ENCODE peak calls at places on chromosomes 5 and 9, in seven cellular contexts. One of them, this sample, is unnamed.

GRCh38 chr9:126957687-126958053 is 43.1 kb downstream of the RALGPS1 start:
- DNase-seq in neural progenitor cell: no peak
- DNase-seq in GM23248: peak; percentile 59
- DNase-seq in PC-3: peak; percentile 39
- DNase-seq in HCT116: peak; percentile 18
- DNase-seq in MM.1S: no peak
- DNase-seq in hepatocyte: no peak
- DNase-seq in this sample: no peak

GRCh38 chr5:172981931-172982330 is 1.6 kb upstream of the ATP6V0E1 start:
- DNase-seq in neural progenitor cell: no peak
- DNase-seq in GM23248: no peak
- DNase-seq in PC-3: no peak
- DNase-seq in HCT116: no peak
- DNase-seq in MM.1S: no peak
- DNase-seq in hepatocyte: no peak
- DNase-seq in this sample: no peak

GRCh38 chr5:137648361-137648760 is 87.5 kb downstream of the KLHL3 start:
- DNase-seq in neural progenitor cell: no peak
- DNase-seq in GM23248: no peak
- DNase-seq in PC-3: no peak
- DNase-seq in HCT116: no peak
- DNase-seq in MM.1S: no peak
- DNase-seq in hepatocyte: no peak
- DNase-seq in this sample: no peak

GRCh38 chr5:171858303-171858702 is 72.7 kb downstream of the SMIM23 start:
- DNase-seq in neural progenitor cell: peak; percentile 28
- DNase-seq in GM23248: peak; percentile 22
- DNase-seq in PC-3: peak; percentile 49
- DNase-seq in HCT116: no peak
- DNase-seq in MM.1S: no peak
- DNase-seq in hepatocyte: no peak
- DNase-seq in this sample: peak; percentile 86

GRCh38 chr9:74783408-74783807 is 104.3 kb downstream of the TRPM6 start:
- DNase-seq in neural progenitor cell: no peak
- DNase-seq in GM23248: peak; percentile 78
- DNase-seq in PC-3: peak; percentile 62
- DNase-seq in HCT116: no peak
- DNase-seq in MM.1S: no peak
- DNase-seq in hepatocyte: no peak
- DNase-seq in this sample: no peak

GRCh38 chr9:15293084-15293483 is 13.9 kb downstream of the TTC39B start:
- DNase-seq in neural progenitor cell: no peak
- DNase-seq in GM23248: no peak
- DNase-seq in PC-3: no peak
- DNase-seq in HCT116: no peak
- DNase-seq in MM.1S: no peak
- DNase-seq in hepatocyte: no peak
- DNase-seq in this sample: no peak

GRCh38 chr9:137147793-137148160 is 8.8 kb downstream of the GRIN1 start:
- DNase-seq in neural progenitor cell: no peak
- DNase-seq in GM23248: no peak
- DNase-seq in PC-3: no peak
- DNase-seq in HCT116: no peak
- DNase-seq in MM.1S: no peak
- DNase-seq in hepatocyte: no peak
- DNase-seq in this sample: no peak

GRCh38 chr5:79694652-79695051 is 5.0 kb downstream of the CMYA5 start:
- DNase-seq in neural progenitor cell: no peak
- DNase-seq in GM23248: no peak
- DNase-seq in PC-3: no peak
- DNase-seq in HCT116: no peak
- DNase-seq in MM.1S: peak; percentile 81
- DNase-seq in hepatocyte: peak; percentile 20
- DNase-seq in this sample: peak; percentile 33

GRCh38 chr5:111232311-111233049 is 8.3 kb downstream of the CAMK4 start:
- DNase-seq in neural progenitor cell: no peak
- DNase-seq in GM23248: no peak
- DNase-seq in PC-3: no peak
- DNase-seq in HCT116: no peak
- DNase-seq in MM.1S: no peak
- DNase-seq in hepatocyte: no peak
- DNase-seq in this sample: no peak

GRCh38 chr9:91248707-91249106 is 113.0 kb downstream of the AUH start:
- DNase-seq in neural progenitor cell: no peak
- DNase-seq in GM23248: no peak
- DNase-seq in PC-3: no peak
- DNase-seq in HCT116: no peak
- DNase-seq in MM.1S: no peak
- DNase-seq in hepatocyte: no peak
- DNase-seq in this sample: no peak

DNA sequence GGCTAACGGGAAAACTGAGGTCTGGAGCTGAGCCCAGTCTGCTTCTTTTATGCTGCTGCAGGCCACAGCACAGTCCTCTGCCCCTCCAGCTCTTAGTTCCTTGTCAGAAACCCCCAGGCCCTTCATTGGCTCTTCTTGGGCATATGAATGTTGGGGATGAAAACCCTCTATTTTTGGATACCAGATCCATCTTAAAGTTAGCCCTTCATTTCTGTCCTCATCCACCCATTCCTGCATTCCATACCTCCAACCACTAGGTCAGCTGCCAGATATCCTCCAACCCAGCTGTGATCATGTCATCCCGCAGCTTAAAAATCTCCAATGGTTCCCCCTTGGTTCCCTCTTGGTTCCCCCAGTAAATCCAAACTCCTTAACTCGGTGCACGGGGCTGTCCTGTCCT is 1.8 kb upstream of the SLC25A51 start:
- DNase-seq in neural progenitor cell: no peak
- DNase-seq in GM23248: no peak
- DNase-seq in PC-3: no peak
- DNase-seq in HCT116: no peak
- DNase-seq in MM.1S: no peak
- DNase-seq in hepatocyte: no peak
- DNase-seq in this sample: no peak
- TF ChIP-seq EZH2phosphoT487 in neural progenitor cell: no peak
- TF ChIP-seq EZH2phosphoT487 in GM23248: no peak
- TF ChIP-seq EZH2phosphoT487 in PC-3: no peak
- TF ChIP-seq EZH2phosphoT487 in HCT116: no peak
- TF ChIP-seq EZH2phosphoT487 in MM.1S: no peak
- TF ChIP-seq EZH2phosphoT487 in hepatocyte: no peak
- TF ChIP-seq EZH2phosphoT487 in this sample: no peak

DNA sequence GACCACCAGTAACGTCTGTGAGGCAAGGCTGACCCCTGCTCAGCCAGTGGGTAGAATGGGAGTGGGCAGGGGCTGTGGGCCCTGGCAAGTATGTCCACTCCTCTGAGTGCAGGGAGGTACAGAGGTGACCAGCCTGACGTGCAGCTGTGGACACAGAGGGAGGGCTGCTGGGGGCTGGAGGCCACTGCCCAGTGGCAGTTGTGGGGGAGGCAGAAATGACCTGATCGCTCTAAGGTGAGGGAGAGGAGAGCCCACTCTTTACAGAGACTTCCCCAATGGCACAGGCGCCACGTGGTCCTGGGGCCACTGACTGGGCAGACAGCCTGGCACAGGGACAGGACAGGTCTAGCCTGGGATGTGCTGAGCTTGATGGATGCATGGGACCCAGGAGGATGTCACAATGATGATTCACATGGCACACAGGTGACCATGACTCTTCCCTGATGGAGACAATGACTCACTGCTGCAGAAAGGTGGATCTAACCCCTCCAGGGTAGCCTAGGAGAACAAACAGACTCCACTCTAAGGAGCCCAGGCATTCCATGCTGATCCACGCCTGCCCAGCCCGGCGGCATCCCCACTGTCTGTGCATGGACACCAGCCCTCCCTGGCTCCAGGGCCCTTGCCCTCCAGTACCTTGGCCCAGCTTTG is 7.7 kb downstream of the LPCAT1 start:
- DNase-seq in neural progenitor cell: no peak
- DNase-seq in GM23248: peak; percentile 63
- DNase-seq in PC-3: peak; percentile 98
- DNase-seq in HCT116: peak; percentile 92
- DNase-seq in MM.1S: no peak
- DNase-seq in hepatocyte: peak; percentile 68
- DNase-seq in this sample: no peak
- H3K4me1 ChIP-seq in neural progenitor cell: peaks cover 20% of the 10 kb centered on the region
- H3K4me1 ChIP-seq in GM23248: peaks cover 25% of the 10 kb centered on the region
- H3K4me1 ChIP-seq in PC-3: peaks cover 78% of the 10 kb centered on the region
- H3K4me1 ChIP-seq in HCT116: peaks cover 16% of the 10 kb centered on the region
- H3K4me1 ChIP-seq in MM.1S: peaks cover 60% of the 10 kb centered on the region
- H3K4me1 ChIP-seq in hepatocyte: peaks cover 26% of the 10 kb centered on the region
- H3K4me1 ChIP-seq in this sample: peaks cover 65% of the 10 kb centered on the region

GRCh38 chr9:100427366-100428263 is 672 bp downstream of the MSANTD3 start:
- DNase-seq in neural progenitor cell: peak; percentile 82
- DNase-seq in GM23248: peak; percentile 88
- DNase-seq in PC-3: peak; percentile 53
- DNase-seq in HCT116: peak; percentile 35
- DNase-seq in MM.1S: peak; percentile 27
- DNase-seq in hepatocyte: peak; percentile 64
- DNase-seq in this sample: peak; percentile 90
- TF ChIP-seq EZH2 in neural progenitor cell: no peak
- TF ChIP-seq EZH2 in GM23248: no peak
- TF ChIP-seq EZH2 in PC-3: no peak
- TF ChIP-seq EZH2 in HCT116: no peak
- TF ChIP-seq EZH2 in MM.1S: no peak
- TF ChIP-seq EZH2 in hepatocyte: no peak
- TF ChIP-seq EZH2 in this sample: no peak

GRCh38 chr9:20601292-20601691 is 21.0 kb downstream of the MLLT3 start:
- DNase-seq in neural progenitor cell: no peak
- DNase-seq in GM23248: no peak
- DNase-seq in PC-3: no peak
- DNase-seq in HCT116: no peak
- DNase-seq in MM.1S: no peak
- DNase-seq in hepatocyte: no peak
- DNase-seq in this sample: no peak

GRCh38 chr9:20597862-20598261 is 24.4 kb downstream of the MLLT3 start:
- DNase-seq in neural progenitor cell: no peak
- DNase-seq in GM23248: no peak
- DNase-seq in PC-3: no peak
- DNase-seq in HCT116: no peak
- DNase-seq in MM.1S: peak; percentile 30
- DNase-seq in hepatocyte: no peak
- DNase-seq in this sample: no peak

GRCh38 chr9:20599195-20599594 is 23.1 kb downstream of the MLLT3 start:
- DNase-seq in neural progenitor cell: no peak
- DNase-seq in GM23248: peak; percentile 73
- DNase-seq in PC-3: no peak
- DNase-seq in HCT116: no peak
- DNase-seq in MM.1S: no peak
- DNase-seq in hepatocyte: no peak
- DNase-seq in this sample: no peak

GRCh38 chr9:20594521-20594920 is 27.8 kb downstream of the MLLT3 start:
- DNase-seq in neural progenitor cell: no peak
- DNase-seq in GM23248: no peak
- DNase-seq in PC-3: no peak
- DNase-seq in HCT116: no peak
- DNase-seq in MM.1S: no peak
- DNase-seq in hepatocyte: no peak
- DNase-seq in this sample: peak; percentile 14

DNA sequence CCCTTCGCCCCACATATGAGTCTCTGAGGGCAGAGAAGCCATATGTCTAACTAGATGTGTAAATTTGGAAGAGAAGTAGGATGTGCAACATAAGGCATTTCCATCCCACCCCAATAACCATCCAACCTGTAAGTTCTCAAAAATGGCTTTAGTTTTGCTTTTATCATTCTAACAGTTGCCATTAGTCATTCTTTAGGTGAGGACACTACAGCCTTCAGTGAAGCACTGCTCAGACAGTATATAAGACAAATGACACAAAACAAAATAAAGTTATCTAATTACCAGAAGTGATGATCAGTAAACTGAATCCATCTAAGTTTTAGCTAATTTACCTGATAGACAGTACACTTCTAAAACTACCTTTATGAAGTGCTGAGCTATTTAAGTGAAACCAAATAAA is 23.9 kb downstream of the MLLT3 start:
- DNase-seq in neural progenitor cell: no peak
- DNase-seq in GM23248: no peak
- DNase-seq in PC-3: no peak
- DNase-seq in HCT116: no peak
- DNase-seq in MM.1S: no peak
- DNase-seq in hepatocyte: no peak
- DNase-seq in this sample: no peak
- TF ChIP-seq EZH2phosphoT487 in neural progenitor cell: no peak
- TF ChIP-seq EZH2phosphoT487 in GM23248: no peak
- TF ChIP-seq EZH2phosphoT487 in PC-3: no peak
- TF ChIP-seq EZH2phosphoT487 in HCT116: no peak
- TF ChIP-seq EZH2phosphoT487 in MM.1S: no peak
- TF ChIP-seq EZH2phosphoT487 in hepatocyte: no peak
- TF ChIP-seq EZH2phosphoT487 in this sample: no peak

GRCh38 chr5:102716017-102716416 is 39.1 kb upstream of the PAM start:
- DNase-seq in neural progenitor cell: no peak
- DNase-seq in GM23248: no peak
- DNase-seq in PC-3: no peak
- DNase-seq in HCT116: no peak
- DNase-seq in MM.1S: no peak
- DNase-seq in hepatocyte: no peak
- DNase-seq in this sample: no peak
- H3K4me1 ChIP-seq in neural progenitor cell: no peaks in the 10 kb centered on the region
- H3K4me1 ChIP-seq in GM23248: peaks cover 41% of the 10 kb centered on the region
- H3K4me1 ChIP-seq in PC-3: peaks cover 39% of the 10 kb centered on the region
- H3K4me1 ChIP-seq in HCT116: peaks cover 23% of the 10 kb centered on the region
- H3K4me1 ChIP-seq in MM.1S: no peaks in the 10 kb centered on the region
- H3K4me1 ChIP-seq in hepatocyte: peaks cover 8% of the 10 kb centered on the region
- H3K4me1 ChIP-seq in this sample: no peaks in the 10 kb centered on the region

GRCh38 chr9:132163457-132163875 is 1.6 kb downstream of the NTNG2 start:
- DNase-seq in neural progenitor cell: peak; percentile 65
- DNase-seq in GM23248: peak; percentile 68
- DNase-seq in PC-3: no peak
- DNase-seq in HCT116: no peak
- DNase-seq in MM.1S: no peak
- DNase-seq in hepatocyte: peak; percentile 44
- DNase-seq in this sample: peak; percentile 54
- TF ChIP-seq EZH2 in neural progenitor cell: peak; percentile 92
- TF ChIP-seq EZH2 in GM23248: no peak
- TF ChIP-seq EZH2 in PC-3: no peak
- TF ChIP-seq EZH2 in HCT116: no peak
- TF ChIP-seq EZH2 in MM.1S: no peak
- TF ChIP-seq EZH2 in hepatocyte: no peak
- TF ChIP-seq EZH2 in this sample: no peak